ENCODE peak calls at places on chromosomes 13 and 19, in nine cellular contexts. One of them, this sample, is unnamed.

GRCh38 chr13:32501058-32501457 is 37.5 kb downstream of the N4BP2L2 start:
- DNase-seq in astrocyte of the cerebellum: no peak
- DNase-seq in CD8-positive, alpha-beta T cell: no peak
- DNase-seq in pancreas: no peak
- DNase-seq in T-helper 1 cell: no peak
- DNase-seq in neural crest cell: no peak
- DNase-seq in adrenal gland: no peak
- DNase-seq in activated CD4-positive, CD25-positive, alpha-beta regulatory T cell treated with anti-CD3 and anti-CD28 coated beads, Interleukin-2, amount 50 U/mL, for 72 hours: no peak
- DNase-seq in brain microvascular endothelial cell: no peak
- DNase-seq in this sample: no peak

GRCh38 chr19:41707871-41708371 is 505 bp upstream of the CEACAM5 start:
- DNase-seq in astrocyte of the cerebellum: no peak
- DNase-seq in CD8-positive, alpha-beta T cell: no peak
- DNase-seq in pancreas: no peak
- DNase-seq in T-helper 1 cell: no peak
- DNase-seq in neural crest cell: no peak
- DNase-seq in adrenal gland: no peak
- DNase-seq in activated CD4-positive, CD25-positive, alpha-beta regulatory T cell treated with anti-CD3 and anti-CD28 coated beads, Interleukin-2, amount 50 U/mL, for 72 hours: no peak
- DNase-seq in brain microvascular endothelial cell: no peak
- DNase-seq in this sample: no peak

GRCh38 chr13:53007872-53008271 is 20.7 kb upstream of the OLFM4 start:
- DNase-seq in astrocyte of the cerebellum: no peak
- DNase-seq in CD8-positive, alpha-beta T cell: no peak
- DNase-seq in pancreas: no peak
- DNase-seq in T-helper 1 cell: no peak
- DNase-seq in neural crest cell: no peak
- DNase-seq in adrenal gland: no peak
- DNase-seq in activated CD4-positive, CD25-positive, alpha-beta regulatory T cell treated with anti-CD3 and anti-CD28 coated beads, Interleukin-2, amount 50 U/mL, for 72 hours: no peak
- DNase-seq in brain microvascular endothelial cell: no peak
- DNase-seq in this sample: no peak

GRCh38 chr19:1624458-1624857 is 19.2 kb upstream of the UQCR11 start:
- DNase-seq in astrocyte of the cerebellum: peak; percentile 28
- DNase-seq in CD8-positive, alpha-beta T cell: peak; percentile 57
- DNase-seq in pancreas: no peak
- DNase-seq in T-helper 1 cell: peak; percentile 29
- DNase-seq in neural crest cell: peak; percentile 64
- DNase-seq in adrenal gland: peak; percentile 44
- DNase-seq in activated CD4-positive, CD25-positive, alpha-beta regulatory T cell treated with anti-CD3 and anti-CD28 coated beads, Interleukin-2, amount 50 U/mL, for 72 hours: no peak
- DNase-seq in brain microvascular endothelial cell: peak; percentile 25
- DNase-seq in this sample: peak; percentile 61

GRCh38 chr19:3061214-3062161 is 807 bp downstream of the TLE5 start:
- DNase-seq in astrocyte of the cerebellum: no peak
- DNase-seq in CD8-positive, alpha-beta T cell: peak; percentile 83
- DNase-seq in pancreas: peak; percentile 51
- DNase-seq in T-helper 1 cell: peak; percentile 66
- DNase-seq in neural crest cell: no peak
- DNase-seq in adrenal gland: no peak
- DNase-seq in activated CD4-positive, CD25-positive, alpha-beta regulatory T cell treated with anti-CD3 and anti-CD28 coated beads, Interleukin-2, amount 50 U/mL, for 72 hours: peak; percentile 54
- DNase-seq in brain microvascular endothelial cell: no peak
- DNase-seq in this sample: no peak

GRCh38 chr19:35436477-35437141 is 11.4 kb upstream of the FFAR2 start:
- DNase-seq in astrocyte of the cerebellum: no peak
- DNase-seq in CD8-positive, alpha-beta T cell: peak; percentile 32
- DNase-seq in pancreas: no peak
- DNase-seq in T-helper 1 cell: no peak
- DNase-seq in neural crest cell: no peak
- DNase-seq in adrenal gland: peak; percentile 41
- DNase-seq in activated CD4-positive, CD25-positive, alpha-beta regulatory T cell treated with anti-CD3 and anti-CD28 coated beads, Interleukin-2, amount 50 U/mL, for 72 hours: no peak
- DNase-seq in brain microvascular endothelial cell: no peak
- DNase-seq in this sample: no peak

GRCh38 chr13:49410006-49410405 is 33.9 kb downstream of the CAB39L start:
- DNase-seq in astrocyte of the cerebellum: no peak
- DNase-seq in CD8-positive, alpha-beta T cell: no peak
- DNase-seq in pancreas: no peak
- DNase-seq in T-helper 1 cell: no peak
- DNase-seq in neural crest cell: no peak
- DNase-seq in adrenal gland: no peak
- DNase-seq in activated CD4-positive, CD25-positive, alpha-beta regulatory T cell treated with anti-CD3 and anti-CD28 coated beads, Interleukin-2, amount 50 U/mL, for 72 hours: no peak
- DNase-seq in brain microvascular endothelial cell: no peak
- DNase-seq in this sample: no peak

GRCh38 chr19:16249826-16250434 is 52.2 kb downstream of the AP1M1 start:
- DNase-seq in astrocyte of the cerebellum: peak; percentile 34
- DNase-seq in CD8-positive, alpha-beta T cell: no peak
- DNase-seq in pancreas: no peak
- DNase-seq in T-helper 1 cell: no peak
- DNase-seq in neural crest cell: no peak
- DNase-seq in adrenal gland: no peak
- DNase-seq in activated CD4-positive, CD25-positive, alpha-beta regulatory T cell treated with anti-CD3 and anti-CD28 coated beads, Interleukin-2, amount 50 U/mL, for 72 hours: no peak
- DNase-seq in brain microvascular endothelial cell: no peak
- DNase-seq in this sample: no peak

GRCh38 chr19:38769635-38770211 is 3.6 kb downstream of the LGALS7 start:
- DNase-seq in astrocyte of the cerebellum: peak; percentile 8
- DNase-seq in CD8-positive, alpha-beta T cell: peak; percentile 94
- DNase-seq in pancreas: peak; percentile 80
- DNase-seq in T-helper 1 cell: peak; percentile 86
- DNase-seq in neural crest cell: peak; percentile 81
- DNase-seq in adrenal gland: peak; percentile 88
- DNase-seq in activated CD4-positive, CD25-positive, alpha-beta regulatory T cell treated with anti-CD3 and anti-CD28 coated beads, Interleukin-2, amount 50 U/mL, for 72 hours: peak; percentile 97
- DNase-seq in brain microvascular endothelial cell: peak; percentile 69
- DNase-seq in this sample: peak; percentile 44

GRCh38 chr19:1524206-1524971 is 512 bp downstream of the PLK5 start:
- DNase-seq in astrocyte of the cerebellum: no peak
- DNase-seq in CD8-positive, alpha-beta T cell: no peak
- DNase-seq in pancreas: no peak
- DNase-seq in T-helper 1 cell: no peak
- DNase-seq in neural crest cell: no peak
- DNase-seq in adrenal gland: no peak
- DNase-seq in activated CD4-positive, CD25-positive, alpha-beta regulatory T cell treated with anti-CD3 and anti-CD28 coated beads, Interleukin-2, amount 50 U/mL, for 72 hours: no peak
- DNase-seq in brain microvascular endothelial cell: no peak
- DNase-seq in this sample: no peak

GRCh38 chr13:104750377-104750776 is 1684.2 kb upstream of the SLC10A2 start:
- DNase-seq in astrocyte of the cerebellum: no peak
- DNase-seq in CD8-positive, alpha-beta T cell: no peak
- DNase-seq in pancreas: no peak
- DNase-seq in T-helper 1 cell: no peak
- DNase-seq in neural crest cell: no peak
- DNase-seq in adrenal gland: no peak
- DNase-seq in activated CD4-positive, CD25-positive, alpha-beta regulatory T cell treated with anti-CD3 and anti-CD28 coated beads, Interleukin-2, amount 50 U/mL, for 72 hours: no peak
- DNase-seq in brain microvascular endothelial cell: peak; percentile 55
- DNase-seq in this sample: no peak

GRCh38 chr13:113848020-113848419 is 15.9 kb downstream of the GAS6 start:
- DNase-seq in astrocyte of the cerebellum: no peak
- DNase-seq in CD8-positive, alpha-beta T cell: no peak
- DNase-seq in pancreas: no peak
- DNase-seq in T-helper 1 cell: no peak
- DNase-seq in neural crest cell: no peak
- DNase-seq in adrenal gland: no peak
- DNase-seq in activated CD4-positive, CD25-positive, alpha-beta regulatory T cell treated with anti-CD3 and anti-CD28 coated beads, Interleukin-2, amount 50 U/mL, for 72 hours: peak; percentile 24
- DNase-seq in brain microvascular endothelial cell: no peak
- DNase-seq in this sample: no peak

GRCh38 chr13:113105032-113105993 is at the start of gene F7:
- DNase-seq in astrocyte of the cerebellum: no peak
- DNase-seq in CD8-positive, alpha-beta T cell: no peak
- DNase-seq in pancreas: no peak
- DNase-seq in T-helper 1 cell: no peak
- DNase-seq in neural crest cell: no peak
- DNase-seq in adrenal gland: no peak
- DNase-seq in activated CD4-positive, CD25-positive, alpha-beta regulatory T cell treated with anti-CD3 and anti-CD28 coated beads, Interleukin-2, amount 50 U/mL, for 72 hours: no peak
- DNase-seq in brain microvascular endothelial cell: no peak
- DNase-seq in this sample: peak; percentile 96

This sample was measured in Caco-2.